ENCODE peak calls at places on chromosome 6, in nine cellular contexts. V is GM12865; B is G401; G is right atrium auricular region; O is CD8-positive, alpha-beta T cell; W is T-cell; C is AG09309; U is COR-L47; Z is activated B cell treated with CpG ODN at 0.5 μM for 24 hours. D is an unnamed sample.

GRCh38 chr6:106377061-106377540 is 16.6 kb downstream of the CRYBG1 start:
- DNase-seq in V (no peak), B (no peak), G (no peak), O (no peak), W (no peak), C (no peak), U (no peak), Z (no peak), D (no peak)

GRCh38 chr6:31540640-31541039 is 1.2 kb downstream of the DDX39B start:
- DNase-seq in V (no peak), B (no peak), G (no peak), O (no peak), W (no peak), C (no peak), U (no peak), Z (no peak), D (no peak)

GRCh38 chr6:43937236-43938177 is 167.5 kb downstream of the VEGFA start:
- DNase-seq in V (no peak), B (no peak), G (no peak), O (no peak), W (no peak), C (no peak), U (no peak), Z (no peak), D (no peak)

GRCh38 chr6:52284460-52285173 is at the start of gene MCM3:
- DNase-seq in V (peak; percentile 100), B (peak; percentile 100), G (peak; percentile 99), O (peak; percentile 94), W (peak; percentile 92), C (peak; percentile 98), U (peak; percentile 99), Z (peak; percentile 83), D (peak; percentile 98)

GRCh38 chr6:36911946-36912555 is 26.3 kb downstream of the C6orf89 start:
- DNase-seq in V (peak; percentile 44), B (no peak), G (no peak), O (peak; percentile 28), W (peak; percentile 8), C (no peak), U (no peak), Z (no peak), D (no peak)

GRCh38 chr6:155001482-155001881 is 6.4 kb downstream of the TIAM2 start:
- DNase-seq in V (no peak), B (no peak), G (no peak), O (no peak), W (no peak), C (no peak), U (no peak), Z (no peak), D (no peak)

GRCh38 chr6:141107562-141108160 is 1025.1 kb upstream of the GJE1 start:
- DNase-seq in V (peak; percentile 18), B (no peak), G (no peak), O (no peak), W (no peak), C (no peak), U (no peak), Z (no peak), D (no peak)

GRCh38 chr6:115612796-115613479 is 447.8 kb downstream of the FRK start:
- DNase-seq in V (no peak), B (no peak), G (no peak), O (no peak), W (no peak), C (no peak), U (no peak), Z (no peak), D (no peak)

GRCh38 chr6:13005994-13006393 is 289.4 kb downstream of the PHACTR1 start:
- DNase-seq in V (no peak), B (no peak), G (no peak), O (no peak), W (no peak), C (no peak), U (peak; percentile 81), Z (no peak), D (no peak)

GRCh38 chr6:155880905-155881304 is 425.3 kb upstream of the NOX3 start:
- DNase-seq in V (no peak), B (no peak), G (no peak), O (no peak), W (no peak), C (no peak), U (no peak), Z (no peak), D (no peak)

GRCh38 chr6:36715469-36715868 is 17.8 kb downstream of the RAB44 start:
- DNase-seq in V (no peak), B (no peak), G (no peak), O (no peak), W (no peak), C (no peak), U (no peak), Z (no peak), D (no peak)

GRCh38 chr6:164097557-164098398 is 683.3 kb downstream of the QKI start:
- DNase-seq in V (no peak), B (no peak), G (no peak), O (no peak), W (no peak), C (no peak), U (no peak), Z (no peak), D (peak; percentile 11)

GRCh38 chr6:43428112-43428570 is 800 bp downstream of the ABCC10 start:
- DNase-seq in V (peak; percentile 14), B (peak; percentile 53), G (no peak), O (no peak), W (no peak), C (peak; percentile 4), U (no peak), Z (no peak), D (no peak)

GRCh38 chr6:2764610-2765165 is 505 bp upstream of the WRNIP1 start:
- DNase-seq in V (peak; percentile 74), B (peak; percentile 83), G (no peak), O (peak; percentile 65), W (peak; percentile 55), C (no peak), U (peak; percentile 84), Z (no peak), D (peak; percentile 68)

GRCh38 chr6:84227044-84227433 is 404 bp downstream of the CEP162 start:
- DNase-seq in V (peak; percentile 21), B (peak; percentile 22), G (no peak), O (no peak), W (no peak), C (no peak), U (no peak), Z (no peak), D (no peak)

GRCh38 chr6:69866351-69867074 is at the start of gene COL19A1:
- DNase-seq in V (peak; percentile 73), B (peak; percentile 78), G (no peak), O (peak; percentile 21), W (peak; percentile 2), C (no peak), U (no peak), Z (peak; percentile 61), D (peak; percentile 10)

GRCh38 chr6:6900566-6901204 is 207.1 kb upstream of the RREB1 start:
- DNase-seq in V (no peak), B (no peak), G (no peak), O (no peak), W (no peak), C (no peak), U (no peak), Z (no peak), D (no peak)

GRCh38 chr6:133503330-133503729 is 262.2 kb downstream of the EYA4 start:
- DNase-seq in V (no peak), B (no peak), G (no peak), O (no peak), W (no peak), C (no peak), U (no peak), Z (no peak), D (no peak)

D was measured in head of caudate nucleus.